ENCODE peak calls at places on chromosome 10, in five cellular contexts. I, H, P, J and U are unnamed samples.
A peak's percentile ranks its signal among the peaks of the same experiment; 100 is the strongest.

GRCh38 chr10:58044072-58044471 is 223.6 kb downstream of the IPMK start:
- DNase-seq in J (no peak), P (no peak), H (no peak), I (no peak), U (no peak)

GRCh38 chr10:49649294-49649693 is 30.2 kb upstream of the C10orf53 start:
- DNase-seq in J (peak; percentile 61), I (no peak), P (no peak), H (no peak), U (no peak)

GRCh38 chr10:59991661-59992060 is 85.3 kb upstream of the CCDC6 start:
- DNase-seq in H (peak; percentile 25), I (peak; percentile 58), P (no peak), J (peak; percentile 44), U (peak; percentile 39)

GRCh38 chr10:131743190-131744151 is 157.3 kb upstream of the PPP2R2D start:
- DNase-seq in J (no peak), P (no peak), I (peak; percentile 15), H (no peak), U (no peak)

GRCh38 chr10:51766423-51767145 is 67.2 kb upstream of the CSTF2T start:
- DNase-seq in H (no peak), P (no peak), I (no peak), J (no peak), U (no peak)

GRCh38 chr10:70505908-70506307 is 27.3 kb downstream of the PALD1 start:
- DNase-seq in I (no peak), J (no peak), H (no peak), P (no peak), U (no peak)

GRCh38 chr10:95290801-95291633 is at the start of gene PDLIM1:
- DNase-seq in H (peak; percentile 88), P (no peak), J (peak; percentile 93), I (no peak), U (no peak)

GRCh38 chr10:93475871-93476270 is 6.3 kb downstream of the MYOF start:
- DNase-seq in H (no peak), I (no peak), P (no peak), J (no peak), U (no peak)

GRCh38 chr10:48614481-48615383 is 9.9 kb upstream of the ARHGAP22 start:
- DNase-seq in P (no peak), H (no peak), I (no peak), J (no peak), U (no peak)

GRCh38 chr10:106387063-106387462 is 777.4 kb downstream of the SORCS1 start:
- DNase-seq in J (no peak), H (no peak), P (no peak), I (no peak), U (no peak)

GRCh38 chr10:131871673-131872005 is 29.2 kb upstream of the PPP2R2D start:
- DNase-seq in I (no peak), J (no peak), H (no peak), P (no peak), U (no peak)

GRCh38 chr10:63083904-63084689 is 49.0 kb upstream of the NRBF2 start:
- DNase-seq in J (peak; percentile 58), P (peak; percentile 42), I (peak; percentile 72), H (peak; percentile 66), U (peak; percentile 92)

GRCh38 chr10:88702848-88703597 is 3.0 kb upstream of the LIPK start:
- DNase-seq in H (no peak), I (no peak), J (peak; percentile 64), P (no peak), U (no peak)

GRCh38 chr10:44878704-44879530 is 32.2 kb upstream of the TMEM72 start:
- DNase-seq in H (peak; percentile 84), P (no peak), J (peak; percentile 96), I (peak; percentile 91), U (peak; percentile 89)

GRCh38 chr10:42488416-42488815 is 150.0 kb downstream of the ZNF33B start:
- DNase-seq in H (no peak), I (no peak), P (no peak), J (no peak), U (no peak)

GRCh38 chr10:113386005-113386404 is 166.8 kb upstream of the HABP2 start:
- DNase-seq in I (no peak), P (peak; percentile 42), H (no peak), J (no peak), U (no peak)

GRCh38 chr10:118253397-118253796 is 88.7 kb downstream of the FAM204A start:
- DNase-seq in H (no peak), P (no peak), I (no peak), J (no peak), U (no peak)

GRCh38 chr10:36725581-36726520 is 399.5 kb upstream of the ANKRD30A start:
- DNase-seq in J (peak; percentile 61), H (peak; percentile 49), I (peak; percentile 43), P (peak; percentile 80), U (peak; percentile 52)

GRCh38 chr10:48454302-48455054 is 148.0 kb downstream of the MAPK8 start:
- DNase-seq in J (no peak), P (no peak), H (no peak), I (no peak), U (no peak)

GRCh38 chr10:124152781-124153600 is 59.6 kb upstream of the CHST15 start:
- DNase-seq in I (no peak), H (no peak), P (no peak), J (peak; percentile 80), U (peak; percentile 26)

GRCh38 chr10:5461914-5462840 is 37.2 kb downstream of the CALML5 start:
- DNase-seq in J (no peak), P (no peak), I (no peak), H (no peak), U (no peak)

GRCh38 chr10:87973635-87974034 is 110.2 kb downstream of the PTEN start:
- DNase-seq in J (no peak), H (no peak), P (peak; percentile 23), I (no peak), U (no peak)

GRCh38 chr10:119360181-119360921 is 153.0 kb downstream of the GRK5 start:
- DNase-seq in P (no peak), J (no peak), H (peak; percentile 38), I (no peak), U (no peak)

GRCh38 chr10:63409465-63410027 is 56.2 kb downstream of the JMJD1C start:
- DNase-seq in J (no peak), I (no peak), H (no peak), P (peak; percentile 34), U (no peak)